ENCODE peak calls at places on chromosomes 16 and 17, in eight cellular contexts. W, A, I, Z, J, X, O and B are unnamed samples. For H3K4me1, the result is how much of the 10 kb centered on the place peaks cover.

GRCh38 chr17:6668727-6669425 is 17.3 kb downstream of the C17orf100 start:
- DNase-seq in W (no peak), A (no peak), I (no peak), Z (no peak), J (no peak), X (no peak), O (no peak), B (no peak)

GRCh38 chr17:66398617-66399016 is 96.2 kb downstream of the PRKCA start:
- DNase-seq in W (no peak), A (no peak), I (no peak), Z (no peak), J (no peak), X (no peak), O (no peak), B (no peak)

GRCh38 chr17:37523715-37524219 is 34.1 kb downstream of the DUSP14 start:
- DNase-seq in W (no peak), A (no peak), I (no peak), Z (no peak), J (no peak), X (no peak), O (no peak), B (no peak)

GRCh38 chr17:1006054-1006453 is 9.1 kb downstream of the TIMM22 start:
- DNase-seq in W (no peak), A (no peak), I (no peak), Z (no peak), J (no peak), X (no peak), O (no peak), B (no peak)

GRCh38 chr17:57441270-57441600 is 184.9 kb downstream of the MSI2 start:
- DNase-seq in W (no peak), A (no peak), I (no peak), Z (no peak), J (no peak), X (no peak), O (no peak), B (no peak)

GRCh38 chr17:3602499-3602898 is 6.7 kb downstream of the TRPV1 start:
- DNase-seq in W (no peak), A (no peak), I (peak), Z (peak), J (peak), X (no peak), O (no peak), B (no peak)

GRCh38 chr16:69469807-69470561 is 45.6 kb downstream of the CYB5B start:
- DNase-seq in W (no peak), A (peak), I (no peak), Z (no peak), J (no peak), X (no peak), O (no peak), B (no peak)

GRCh38 chr17:75270966-75271232 is at the start of gene MIF4GD:
- DNase-seq in W (no peak), A (no peak), I (peak), Z (no peak), J (no peak), X (no peak), O (no peak), B (no peak)

GRCh38 chr16:12539185-12539929 is 264.3 kb downstream of the CPPED1 start:
- DNase-seq in W (no peak), A (no peak), I (peak), Z (no peak), J (no peak), X (no peak), O (no peak), B (no peak)

GRCh38 chr17:27575100-27575911 is 55.7 kb upstream of the LGALS9 start:
- DNase-seq in W (no peak), A (no peak), I (no peak), Z (no peak), J (no peak), X (no peak), O (no peak), B (no peak)

GRCh38 chr16:89216315-89217137 is 977 bp upstream of the ZNF778 start:
- DNase-seq in W (peak), A (peak), I (peak), Z (peak), J (peak), X (no peak), O (peak), B (peak)

GRCh38 chr16:11224894-11225676 is 30.9 kb downstream of the SOCS1 start:
- DNase-seq in W (no peak), A (no peak), I (peak), Z (no peak), J (no peak), X (no peak), O (no peak), B (no peak)

GRCh38 chr17:76529643-76530488 is 7.6 kb downstream of the CYGB start:
- DNase-seq in W (peak), A (peak), I (peak), Z (no peak), J (peak), X (no peak), O (peak), B (peak)

GRCh38 chr17:72609501-72609900 is 483.0 kb downstream of the SLC39A11 start:
- DNase-seq in W (no peak), A (no peak), I (peak), Z (peak), J (no peak), X (no peak), O (no peak), B (no peak)

GRCh38 chr16:77825196-77825595 is 36.8 kb downstream of the VAT1L start:
- DNase-seq in W (no peak), A (no peak), I (no peak), Z (no peak), J (no peak), X (no peak), O (no peak), B (no peak)

GRCh38 chr17:17075037-17075755 is 32.9 kb downstream of the MPRIP start:
- DNase-seq in W (peak), A (peak), I (peak), Z (no peak), J (peak), X (no peak), O (peak), B (peak)

GRCh38 chr17:39153541-39154111 is 2.2 kb upstream of the PLXDC1 start:
- DNase-seq in W (peak), A (peak), I (peak), Z (peak), J (peak), X (no peak), O (peak), B (peak)

GRCh38 chr17:50565559-50566350 is 5.2 kb downstream of the CACNA1G start:
- DNase-seq in W (no peak), A (no peak), I (peak), Z (peak), J (no peak), X (no peak), O (no peak), B (no peak)

GRCh38 chr17:79630821-79631639 is 20.2 kb upstream of the RBFOX3 start:
- DNase-seq in W (peak), A (no peak), I (no peak), Z (no peak), J (peak), X (no peak), O (no peak), B (peak)

GRCh38 chr17:77116371-77116860 is 24.4 kb upstream of the SEC14L1 start:
- DNase-seq in W (no peak), A (peak), I (no peak), Z (no peak), J (no peak), X (no peak), O (no peak), B (no peak)

GRCh38 chr17:29273924-29274323 is 20.0 kb downstream of the NUFIP2 start:
- DNase-seq in W (no peak), A (no peak), I (no peak), Z (no peak), J (no peak), X (no peak), O (no peak), B (no peak)

GRCh38 chr16:85974428-85975375 is 75.7 kb downstream of the IRF8 start:
- DNase-seq in W (no peak), A (no peak), I (no peak), Z (no peak), J (no peak), X (no peak), O (no peak), B (no peak)

GRCh38 chr16:28623172-28623711 is 13.4 kb upstream of the SULT1A1 start:
- DNase-seq in W (peak), A (peak), I (no peak), Z (no peak), J (peak), X (no peak), O (no peak), B (no peak)

GRCh38 chr17:55487727-55488436 is 23.4 kb downstream of the SMIM36 start:
- DNase-seq in W (no peak), A (no peak), I (no peak), Z (no peak), J (no peak), X (no peak), O (no peak), B (no peak)

GRCh38 chr17:81926451-81927144 is 937 bp downstream of the MAFG start:
- DNase-seq in W (peak), A (peak), I (peak), Z (peak), J (peak), X (no peak), O (peak), B (peak)

GRCh38 chr16:78392585-78393195 is 293.2 kb downstream of the WWOX start:
- DNase-seq in W (no peak), A (no peak), I (no peak), Z (no peak), J (peak), X (no peak), O (no peak), B (no peak)

GRCh38 chr17:37605081-37605480 is 4.1 kb downstream of the SYNRG start:
- DNase-seq in W (no peak), A (no peak), I (peak), Z (no peak), J (no peak), X (no peak), O (no peak), B (no peak)

GRCh38 chr17:82644148-82644547 is 4.1 kb downstream of the WDR45B start:
- DNase-seq in W (no peak), A (no peak), I (no peak), Z (no peak), J (no peak), X (no peak), O (no peak), B (no peak)

GRCh38 chr17:71668807-71669206 is 452.0 kb upstream of the SOX9 start:
- DNase-seq in W (no peak), A (no peak), I (no peak), Z (no peak), J (no peak), X (no peak), O (no peak), B (no peak)

GRCh38 chr17:50550661-50551432 is 3.9 kb downstream of the SPATA20 start:
- DNase-seq in W (peak), A (peak), I (peak), Z (peak), J (peak), X (peak), O (peak), B (peak)

GRCh38 chr17:58060596-58061191 is 22.5 kb upstream of the DYNLL2 start:
- DNase-seq in W (peak), A (peak), I (peak), Z (no peak), J (peak), X (no peak), O (no peak), B (peak)

GRCh38 chr17:48629411-48629759 is 3.2 kb upstream of the HOXB9 start:
- DNase-seq in W (no peak), A (no peak), I (no peak), Z (no peak), J (no peak), X (no peak), O (no peak), B (no peak)

GRCh38 chr17:38587956-38588771 is 17.6 kb downstream of the SRCIN1 start:
- DNase-seq in W (no peak), A (no peak), I (no peak), Z (no peak), J (no peak), X (no peak), O (no peak), B (no peak)

GRCh38 chr16:58459344-58460218 is 40.4 kb upstream of the NDRG4 start:
- DNase-seq in W (no peak), A (peak), I (peak), Z (peak), J (no peak), X (no peak), O (no peak), B (peak)

GRCh38 chr17:75326587-75326955 is 37.3 kb upstream of the SLC25A19 start:
- DNase-seq in W (no peak), A (no peak), I (no peak), Z (no peak), J (no peak), X (no peak), O (no peak), B (no peak)

GRCh38 chr16:69417537-69418199 is 6.8 kb upstream of the CYB5B start:
- DNase-seq in W (no peak), A (peak), I (no peak), Z (peak), J (no peak), X (no peak), O (no peak), B (no peak)

GRCh38 chr17:47225911-47226688 is 17.0 kb downstream of the MYL4 start:
- DNase-seq in W (no peak), A (peak), I (peak), Z (no peak), J (no peak), X (no peak), O (no peak), B (no peak)
- TF ChIP-seq POLR2A in W (no peak), A (no peak), I (no peak), Z (no peak), J (no peak), X (no peak), O (no peak), B (no peak)

GRCh38 chr17:41771389-41772206 is 14.9 kb downstream of the JUP start:
- DNase-seq in W (no peak), A (no peak), I (no peak), Z (no peak), J (no peak), X (no peak), O (no peak), B (no peak)
- H3K4me1 ChIP-seq in W (under half), A (under half), I (under half), Z (half or more), J (under half), X (under half), O (under half), B (under half)

GRCh38 chr16:55843105-55843395 is 10.2 kb upstream of the CES1 start:
- DNase-seq in W (no peak), A (no peak), I (no peak), Z (no peak), J (no peak), X (no peak), O (no peak), B (no peak)
- TF ChIP-seq CTCF in W (no peak), A (no peak), I (no peak), Z (no peak), J (peak), X (no peak), O (no peak), B (no peak)

GRCh38 chr16:67562918-67563707 is 787 bp downstream of the CTCF start:
- DNase-seq in W (peak), A (peak), I (peak), Z (no peak), J (peak), X (no peak), O (no peak), B (peak)
- TF ChIP-seq POLR2A in W (peak), A (peak), I (peak), Z (peak), J (no peak), X (peak), O (no peak), B (no peak)

GRCh38 chr17:21689604-21690003 is 2.7 kb upstream of the KCNJ18 start:
- DNase-seq in W (no peak), A (peak), I (peak), Z (peak), J (peak), X (no peak), O (peak), B (peak)
- H3K4me1 ChIP-seq in W (under half), A (under half), I (under half), Z (under half), J (under half), X (under half), O (under half), B (under half)

GRCh38 chr16:67104061-67104460 is 5.7 kb upstream of the PHAF1 start:
- DNase-seq in W (no peak), A (peak), I (peak), Z (no peak), J (peak), X (no peak), O (no peak), B (no peak)
- TF ChIP-seq CTCF in W (no peak), A (peak), I (peak), Z (peak), J (peak), X (peak), O (no peak), B (no peak)

GRCh38 chr16:2753523-2754020 is 1.1 kb downstream of the SRRM2 start:
- DNase-seq in W (no peak), A (peak), I (no peak), Z (no peak), J (no peak), X (no peak), O (no peak), B (no peak)
- TF ChIP-seq POLR2A in W (no peak), A (no peak), I (peak), Z (no peak), J (no peak), X (no peak), O (no peak), B (no peak)